ENCODE peak calls at places on chromosomes 4 and X, in four cellular contexts. C is H7, F is kidney tubule cell, B is NCI-H1694 treated with DMSO at 0.1 percent for 48 hours. J is an unnamed sample.

GRCh38 chr4:70544279-70544870 is 26.0 kb downstream of the AMTN start:
- DNase-seq in C (peak; percentile 3), F (peak; percentile 37), B (no peak), J (peak; percentile 5)

GRCh38 chr4:123877561-123877960 is 481.0 kb downstream of the SPRY1 start:
- DNase-seq in C (no peak), F (no peak), B (no peak), J (no peak)

GRCh38 chrX:131617182-131617581 is 73.3 kb downstream of the OR13H1 start:
- DNase-seq in C (no peak), F (peak; percentile 5), B (no peak), J (no peak)

GRCh38 chrX:136166221-136166855 is 19.0 kb downstream of the FHL1 start:
- DNase-seq in C (no peak), F (peak; percentile 18), B (no peak), J (no peak)

GRCh38 chr4:139928568-139928967 is 225.4 kb downstream of the MAML3 start:
- DNase-seq in C (no peak), F (no peak), B (no peak), J (no peak)

GRCh38 chr4:184386271-184386781 is 88.0 kb downstream of the IRF2 start:
- DNase-seq in C (peak; percentile 56), F (peak; percentile 38), B (no peak), J (no peak)

GRCh38 chrX:12906392-12906791 is at the start of gene TLR8:
- DNase-seq in C (no peak), F (no peak), B (no peak), J (no peak)

GRCh38 chr4:1406416-1406945 is at the start of gene NKX1-1:
- DNase-seq in C (peak; percentile 82), F (no peak), B (no peak), J (no peak)

GRCh38 chrX:9847071-9847470 is 60.8 kb downstream of the SHROOM2 start:
- DNase-seq in C (no peak), F (peak; percentile 90), B (no peak), J (no peak)

GRCh38 chrX:19678941-19679340 is 163.6 kb upstream of the MAP3K15 start:
- DNase-seq in C (no peak), F (peak; percentile 43), B (no peak), J (no peak)

GRCh38 chr4:143352720-143353119 is 16.0 kb downstream of the GAB1 start:
- DNase-seq in C (no peak), F (no peak), B (no peak), J (no peak)

GRCh38 chr4:30722916-30723270 is 2.7 kb downstream of the PCDH7 start:
- DNase-seq in C (peak; percentile 38), F (no peak), B (no peak), J (no peak)

GRCh38 chr4:160493206-160493605 is 1390.3 kb downstream of the RAPGEF2 start:
- DNase-seq in C (no peak), F (no peak), B (no peak), J (no peak)

GRCh38 chr4:80956421-80956820 is 74.1 kb upstream of the BMP3 start:
- DNase-seq in C (no peak), F (no peak), B (no peak), J (no peak)

GRCh38 chr4:123325241-123325681 is 71.3 kb upstream of the SPRY1 start:
- DNase-seq in C (no peak), F (no peak), B (no peak), J (no peak)

GRCh38 chr4:58247792-58248191 is 1137.6 kb upstream of the IGFBP7 start:
- DNase-seq in C (peak; percentile 13), F (peak; percentile 10), B (no peak), J (no peak)

GRCh38 chr4:142683997-142684396 is 162.1 kb downstream of the INPP4B start:
- DNase-seq in C (no peak), F (no peak), B (no peak), J (no peak)

GRCh38 chr4:169070895-169071218 is 60.8 kb upstream of the CBR4 start:
- DNase-seq in C (no peak), F (peak; percentile 79), B (no peak), J (no peak)

GRCh38 chr4:28006021-28006420 is 1145.4 kb downstream of the STIM2 start:
- DNase-seq in C (no peak), F (no peak), B (no peak), J (no peak)

GRCh38 chr4:3387943-3388348 is 53.8 kb upstream of the HGFAC start:
- DNase-seq in C (peak; percentile 81), F (peak; percentile 93), B (no peak), J (peak; percentile 29)

GRCh38 chr4:21083413-21083812 is 383.2 kb downstream of the PACRGL start:
- DNase-seq in C (no peak), F (peak; percentile 39), B (no peak), J (no peak)

GRCh38 chr4:28167411-28167810 is 1306.8 kb downstream of the STIM2 start:
- DNase-seq in C (no peak), F (peak; percentile 77), B (no peak), J (no peak)

GRCh38 chr4:153808175-153808574 is 19.3 kb upstream of the SFRP2 start:
- DNase-seq in C (no peak), F (no peak), B (no peak), J (no peak)

GRCh38 chr4:36168127-36168898 is 76.0 kb downstream of the ARAP2 start:
- DNase-seq in C (no peak), F (peak; percentile 13), B (no peak), J (no peak)

GRCh38 chrX:102957751-102958150 is 20.7 kb downstream of the RAB40AL start:
- DNase-seq in C (no peak), F (no peak), B (no peak), J (no peak)

GRCh38 chr4:113232194-113232593 is 182.7 kb downstream of the ANK2 start:
- DNase-seq in C (no peak), F (peak; percentile 26), B (no peak), J (no peak)

GRCh38 chrX:15269618-15270521 is at the start of gene ASB9:
- DNase-seq in C (peak; percentile 51), F (peak; percentile 96), B (peak; percentile 19), J (no peak)

GRCh38 chr4:115272185-115272584 is 158.8 kb upstream of the NDST4 start:
- DNase-seq in C (no peak), F (no peak), B (no peak), J (no peak)

GRCh38 chr4:147707892-147708672 is 23.8 kb upstream of the ARHGAP10 start:
- DNase-seq in C (peak; percentile 46), F (peak; percentile 53), B (peak; percentile 12), J (peak; percentile 23)